ENCODE peak calls at places on chromosomes 11 and 22, in four cellular contexts. U is uterus, M is stomach, G is esophagus muscularis mucosa. P is an unnamed sample.
A peak's percentile ranks its signal among the peaks of the same experiment; 100 is the strongest.

GRCh38 chr11:111402411-111402810 is 23.3 kb upstream of the POU2AF1 start:
- DNase-seq in U (no peak), M (peak; percentile 56), G (no peak), P (no peak)

GRCh38 chr22:45946805-45947600 is 30.0 kb downstream of the WNT7B start:
- DNase-seq in G (no peak), U (no peak), M (no peak), P (no peak)

GRCh38 chr22:19419464-19420178 is 11.9 kb downstream of the HIRA start:
- DNase-seq in U (no peak), M (no peak), G (no peak), P (no peak)

GRCh38 chr11:41781441-41781840 is 322.0 kb upstream of the LRRC4C start:
- DNase-seq in U (no peak), M (no peak), G (no peak), P (no peak)

GRCh38 chr22:26443901-26444300 is 14.8 kb downstream of the ASPHD2 start:
- DNase-seq in M (no peak), G (no peak), U (no peak), P (no peak)

GRCh38 chr22:24506802-24507438 is 11.8 kb downstream of the UPB1 start:
- DNase-seq in G (no peak), U (no peak), M (no peak), P (no peak)

GRCh38 chr11:72624496-72625201 is 49.6 kb downstream of the PDE2A start:
- DNase-seq in U (no peak), M (no peak), G (no peak), P (no peak)

GRCh38 chr11:124646148-124646547 is 23.5 kb downstream of the TBRG1 start:
- DNase-seq in U (no peak), M (no peak), G (no peak), P (no peak)

GRCh38 chr11:102280237-102280833 is 36.9 kb upstream of the BIRC3 start:
- DNase-seq in G (no peak), M (no peak), U (no peak), P (no peak)

GRCh38 chr11:8080674-8081590 is at the start of gene TUB:
- DNase-seq in G (no peak), M (peak; percentile 26), U (peak; percentile 60), P (no peak)

GRCh38 chr11:59226396-59226795 is 13.7 kb upstream of the MPEG1 start:
- DNase-seq in G (no peak), M (no peak), U (no peak), P (no peak)

GRCh38 chr22:49660321-49660720 is 167.4 kb downstream of the BRD1 start:
- DNase-seq in U (no peak), M (no peak), G (no peak), P (no peak)

GRCh38 chr22:32649515-32650200 is 151.8 kb upstream of the TIMP3 start:
- DNase-seq in M (no peak), G (no peak), U (peak; percentile 60), P (no peak)

GRCh38 chr11:94652735-94653284 is 85.6 kb downstream of the PIWIL4 start:
- DNase-seq in G (peak; percentile 39), M (no peak), U (no peak), P (no peak)

GRCh38 chr11:94648789-94649188 is 81.6 kb downstream of the PIWIL4 start:
- DNase-seq in U (no peak), M (no peak), G (no peak), P (no peak)

GRCh38 chr11:94649925-94650623 is 82.9 kb downstream of the PIWIL4 start:
- DNase-seq in G (peak; percentile 3), U (no peak), M (no peak), P (no peak)

GRCh38 chr11:94649254-94649653 is 82.1 kb downstream of the PIWIL4 start:
- DNase-seq in M (no peak), G (peak; percentile 24), U (no peak), P (no peak)

DNA sequence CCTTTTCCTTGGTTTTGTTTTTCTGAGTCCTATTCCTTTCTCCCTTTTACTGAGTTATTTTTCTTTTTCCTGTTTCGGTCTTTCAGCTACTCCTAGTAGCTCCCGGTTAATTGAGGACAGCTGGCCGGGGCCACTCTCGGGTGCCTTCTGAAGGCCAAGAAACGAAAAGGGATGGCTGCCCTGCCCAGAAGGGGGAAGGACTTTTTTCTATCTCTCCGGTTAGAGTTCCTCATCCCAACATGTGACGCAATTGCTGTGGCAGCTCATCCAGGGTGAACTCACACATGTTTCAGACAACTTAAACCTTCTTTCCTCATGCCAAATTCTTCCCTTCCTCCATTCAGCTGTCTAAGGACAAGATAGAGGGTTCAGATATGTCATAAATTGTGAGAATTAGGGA is 83.6 kb downstream of the PIWIL4 start:
- DNase-seq in M (no peak), G (peak; percentile 64), U (peak; percentile 87), P (no peak)
- TF ChIP-seq POLR2A in M (no peak), G (no peak), U (no peak), P (no peak)

GRCh38 chr11:61971177-61972111 is 4.0 kb upstream of the FTH1 start:
- DNase-seq in M (peak; percentile 96), U (peak; percentile 99), G (peak; percentile 99), P (peak; percentile 88)
- TF ChIP-seq POLR2A in M (no peak), U (no peak), G (no peak), P (no peak)

GRCh38 chr11:44750440-44751005 is 23.8 kb downstream of the TSPAN18 start:
- DNase-seq in M (no peak), U (no peak), G (no peak), P (no peak)
- TF ChIP-seq POLR2A in M (no peak), U (no peak), G (no peak), P (no peak)

DNA sequence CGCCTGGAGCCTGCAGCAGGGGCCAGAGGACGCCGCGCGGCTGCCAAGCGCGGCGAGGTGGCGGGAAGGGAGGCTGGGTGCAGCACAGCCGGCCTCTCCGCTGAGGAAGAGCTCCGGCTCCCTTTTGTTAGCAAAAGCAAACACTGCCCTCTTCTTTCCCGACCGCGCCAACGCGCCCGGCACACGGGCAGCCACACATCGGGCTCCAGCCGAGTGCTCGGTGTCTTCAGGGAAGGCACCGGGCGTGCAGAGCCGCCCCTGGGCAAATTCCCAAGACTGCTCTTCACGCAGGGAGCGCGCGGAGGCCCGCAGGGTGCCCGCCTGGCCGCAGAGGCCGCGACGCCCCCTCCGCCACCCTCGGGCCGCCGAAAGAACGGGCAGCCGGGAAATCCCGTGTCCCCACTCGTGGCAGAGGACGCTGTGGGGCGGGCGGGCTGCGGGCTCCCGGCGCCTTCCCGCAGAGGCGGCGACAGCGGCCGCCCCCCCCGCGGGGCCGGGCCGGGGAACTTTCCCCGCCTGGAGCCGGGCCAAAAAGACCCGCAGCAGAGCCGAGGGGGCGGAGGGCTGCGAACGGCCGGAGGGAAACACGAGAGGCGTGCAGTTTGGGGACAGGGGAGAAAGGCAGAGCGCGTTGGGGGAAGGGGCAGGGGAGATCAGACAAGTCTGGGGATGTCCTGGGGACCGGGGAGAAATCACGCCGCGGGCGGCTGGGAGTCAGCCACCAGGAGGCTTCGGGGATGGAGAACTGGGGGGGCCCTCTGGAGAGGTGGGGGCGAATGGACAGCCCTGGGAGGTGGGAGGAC is 931 bp downstream of the CADM1 start:
- DNase-seq in G (no peak), U (peak; percentile 52), M (peak; percentile 69), P (no peak)
- TF ChIP-seq POLR2A in G (no peak), U (no peak), M (no peak), P (no peak)

P was measured in H54.